ENCODE peak calls at places on chromosomes 3 and 15, in eight cellular contexts. P is HFF-Myc, S is lower lobe of right lung, R is astrocyte of the spinal cord, B is iris pigment epithelial cell, Y is LoVo, V is RKO, W is HT-29. X is an unnamed sample.

GRCh38 chr3:25155696-25156471 is 272.2 kb upstream of the RARB start:
- DNase-seq in P (peak; percentile 67), S (no peak), R (peak; percentile 49), B (peak; percentile 47), Y (no peak), V (no peak), W (no peak), X (no peak)

GRCh38 chr15:28079313-28079969 is 19.7 kb downstream of the OCA2 start:
- DNase-seq in P (no peak), S (no peak), R (no peak), B (no peak), Y (no peak), V (no peak), W (no peak), X (no peak)

GRCh38 chr15:31214864-31215489 is 111.7 kb upstream of the KLF13 start:
- DNase-seq in P (no peak), S (peak; percentile 88), R (no peak), B (peak; percentile 27), Y (no peak), V (no peak), W (no peak), X (peak; percentile 14)

GRCh38 chr3:177439729-177440269 is 242.5 kb upstream of the TBL1XR1 start:
- DNase-seq in P (no peak), S (no peak), R (no peak), B (peak; percentile 54), Y (no peak), V (no peak), W (no peak), X (no peak)

GRCh38 chr3:189100866-189101265 is 70.9 kb upstream of the TPRG1 start:
- DNase-seq in P (no peak), S (no peak), R (no peak), B (no peak), Y (no peak), V (no peak), W (no peak), X (no peak)

GRCh38 chr3:65402597-65402996 is 636.1 kb downstream of the MAGI1 start:
- DNase-seq in P (peak; percentile 67), S (no peak), R (peak; percentile 88), B (peak; percentile 74), Y (peak; percentile 1), V (peak; percentile 98), W (no peak), X (no peak)

GRCh38 chr3:177800565-177800964 is 603.3 kb upstream of the TBL1XR1 start:
- DNase-seq in P (no peak), S (no peak), R (no peak), B (peak; percentile 69), Y (no peak), V (no peak), W (no peak), X (no peak)

GRCh38 chr3:65751123-65751700 is 287.5 kb downstream of the MAGI1 start:
- DNase-seq in P (no peak), S (no peak), R (peak; percentile 33), B (peak; percentile 36), Y (no peak), V (no peak), W (peak; percentile 54), X (no peak)

GRCh38 chr15:72994778-72995177 is 57.5 kb upstream of the NEO1 start:
- DNase-seq in P (no peak), S (no peak), R (no peak), B (no peak), Y (no peak), V (no peak), W (no peak), X (no peak)

GRCh38 chr3:157129782-157130137 is 30.2 kb downstream of the CCNL1 start:
- DNase-seq in P (no peak), S (no peak), R (peak; percentile 86), B (no peak), Y (peak; percentile 63), V (no peak), W (peak; percentile 87), X (peak; percentile 30)

GRCh38 chr3:123328851-123329635 is 119.8 kb downstream of the ADCY5 start:
- DNase-seq in P (no peak), S (peak; percentile 83), R (peak; percentile 43), B (peak; percentile 37), Y (peak; percentile 73), V (peak; percentile 51), W (peak; percentile 87), X (peak; percentile 72)

GRCh38 chr3:114899186-114899931 is 247.7 kb downstream of the ZBTB20 start:
- DNase-seq in P (no peak), S (no peak), R (peak; percentile 14), B (no peak), Y (no peak), V (no peak), W (peak; percentile 74), X (no peak)

GRCh38 chr3:167750273-167750971 is 14.9 kb downstream of the SERPINI1 start:
- DNase-seq in P (no peak), S (no peak), R (no peak), B (no peak), Y (no peak), V (no peak), W (no peak), X (no peak)

GRCh38 chr3:140931016-140931454 is 10.6 kb upstream of the SLC25A36 start:
- DNase-seq in P (no peak), S (no peak), R (no peak), B (no peak), Y (no peak), V (no peak), W (no peak), X (no peak)

GRCh38 chr3:13492976-13493866 is 13.1 kb downstream of the HDAC11 start:
- DNase-seq in P (no peak), S (peak; percentile 41), R (no peak), B (no peak), Y (no peak), V (no peak), W (no peak), X (no peak)

GRCh38 chr3:30183421-30183820 is 423.0 kb upstream of the TGFBR2 start:
- DNase-seq in P (no peak), S (no peak), R (no peak), B (no peak), Y (no peak), V (no peak), W (no peak), X (no peak)

X was measured in stimulated activated naive CD4-positive, alpha-beta T cell.